ENCODE peak calls at places on chromosomes 5 and 9, in eight cellular contexts. O, U, H, T, J, G, Z and C are unnamed samples.

GRCh38 chr9:78745331-78745730 is 448.4 kb downstream of the PSAT1 start:
- DNase-seq in O (peak), U (peak), H (no peak), T (no peak), J (no peak), G (no peak), Z (no peak), C (no peak)

GRCh38 chr5:106288977-106289376 is 1381.8 kb downstream of the EFNA5 start:
- DNase-seq in O (no peak), U (peak), H (no peak), T (no peak), J (no peak), G (no peak), Z (no peak), C (no peak)

GRCh38 chr5:189976-190365 is 1.3 kb upstream of the LRRC14B start:
- DNase-seq in O (no peak), U (no peak), H (peak), T (peak), J (no peak), G (no peak), Z (no peak), C (peak)

GRCh38 chr5:10556893-10557746 is 6.8 kb upstream of the ANKRD33B start:
- DNase-seq in O (no peak), U (no peak), H (no peak), T (peak), J (no peak), G (no peak), Z (no peak), C (no peak)

GRCh38 chr5:150192462-150192861 is 2.6 kb downstream of the SLC6A7 start:
- DNase-seq in O (no peak), U (no peak), H (peak), T (no peak), J (no peak), G (no peak), Z (no peak), C (no peak)

GRCh38 chr9:4855861-4856260 is 63.1 kb downstream of the RCL1 start:
- DNase-seq in O (peak), U (peak), H (no peak), T (no peak), J (no peak), G (no peak), Z (no peak), C (no peak)

GRCh38 chr5:119275873-119276214 is 80.0 kb upstream of the TNFAIP8 start:
- DNase-seq in O (no peak), U (no peak), H (no peak), T (no peak), J (no peak), G (no peak), Z (peak), C (no peak)

GRCh38 chr5:116763987-116764866 is 189.6 kb upstream of the SEMA6A start:
- DNase-seq in O (no peak), U (peak), H (no peak), T (no peak), J (no peak), G (no peak), Z (no peak), C (peak)

GRCh38 chr9:78406933-78407332 is 110.0 kb downstream of the PSAT1 start:
- DNase-seq in O (no peak), U (peak), H (no peak), T (no peak), J (no peak), G (no peak), Z (no peak), C (no peak)

GRCh38 chr9:121259935-121260334 is 8.0 kb upstream of the GSN start:
- DNase-seq in O (no peak), U (no peak), H (no peak), T (no peak), J (no peak), G (no peak), Z (no peak), C (no peak)

GRCh38 chr9:136225748-136226679 is 19.6 kb downstream of the QSOX2 start:
- DNase-seq in O (peak), U (peak), H (peak), T (peak), J (peak), G (no peak), Z (peak), C (no peak)

GRCh38 chr5:55985181-55985580 is 9.6 kb downstream of the IL6ST start:
- DNase-seq in O (no peak), U (no peak), H (no peak), T (no peak), J (no peak), G (no peak), Z (no peak), C (no peak)

DNA sequence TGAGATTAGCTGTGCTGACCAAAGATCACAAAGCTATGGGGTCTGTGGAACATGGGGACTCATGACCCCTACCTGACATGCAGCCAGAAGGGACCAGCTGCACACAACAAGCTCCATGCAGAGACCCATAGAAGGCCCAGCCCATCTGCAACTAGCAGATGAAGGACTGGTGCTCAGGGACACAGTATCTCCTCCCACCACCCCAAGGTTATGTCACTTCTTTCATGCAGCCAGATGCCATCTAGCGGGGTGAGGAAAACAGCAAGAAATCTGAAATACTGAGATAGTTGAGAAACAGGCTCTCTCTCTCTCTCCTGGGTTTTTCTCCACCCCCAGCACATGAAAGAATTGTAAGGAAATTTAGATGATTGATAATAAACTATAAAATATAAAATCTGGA is 161.3 kb upstream of the DAPK1 start:
- DNase-seq in O (peak), U (no peak), H (no peak), T (no peak), J (no peak), G (no peak), Z (no peak), C (no peak)
- TF ChIP-seq CTCF in O (no peak), U (no peak), H (no peak), T (no peak), J (no peak), G (no peak), Z (peak), C (no peak)

DNA sequence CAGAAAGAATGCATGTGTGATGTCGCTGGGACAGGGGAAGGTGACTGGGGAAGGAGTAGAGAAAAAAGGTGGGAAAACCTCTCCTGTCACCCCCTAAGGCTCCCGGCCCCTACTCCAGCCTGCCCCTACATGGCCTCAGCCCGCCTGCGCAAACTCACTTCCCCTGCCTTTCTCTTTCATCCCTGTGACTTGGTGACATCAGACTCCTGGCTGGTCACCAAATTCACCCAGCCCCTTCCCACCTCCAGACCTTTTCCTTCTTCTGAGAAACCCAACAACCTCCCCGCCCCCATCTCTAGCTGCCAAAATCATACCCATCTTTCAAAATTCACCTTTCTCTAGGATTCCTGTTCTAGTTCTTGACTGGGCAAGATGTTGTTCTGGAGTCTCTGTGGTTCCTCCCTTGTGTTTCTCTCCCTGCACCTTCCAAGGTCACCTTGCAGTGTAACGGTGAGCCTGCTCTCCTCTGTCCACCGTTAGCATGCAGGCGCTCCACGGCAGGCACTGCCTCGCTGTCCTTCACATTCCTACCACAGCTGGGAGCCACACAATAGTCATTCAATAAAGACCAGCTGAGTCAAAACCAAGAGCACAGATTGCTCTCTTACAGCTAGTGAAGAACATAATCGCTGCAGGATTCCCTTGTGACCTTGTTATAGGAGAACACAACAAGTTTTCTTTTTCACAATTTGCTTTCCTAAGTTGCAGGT is 134.5 kb downstream of the FANCC start:
- DNase-seq in O (no peak), U (no peak), H (no peak), T (no peak), J (no peak), G (no peak), Z (no peak), C (no peak)
- TF ChIP-seq CTCF in O (no peak), U (peak), H (no peak), T (no peak), J (peak), G (peak), Z (no peak), C (no peak)

DNA sequence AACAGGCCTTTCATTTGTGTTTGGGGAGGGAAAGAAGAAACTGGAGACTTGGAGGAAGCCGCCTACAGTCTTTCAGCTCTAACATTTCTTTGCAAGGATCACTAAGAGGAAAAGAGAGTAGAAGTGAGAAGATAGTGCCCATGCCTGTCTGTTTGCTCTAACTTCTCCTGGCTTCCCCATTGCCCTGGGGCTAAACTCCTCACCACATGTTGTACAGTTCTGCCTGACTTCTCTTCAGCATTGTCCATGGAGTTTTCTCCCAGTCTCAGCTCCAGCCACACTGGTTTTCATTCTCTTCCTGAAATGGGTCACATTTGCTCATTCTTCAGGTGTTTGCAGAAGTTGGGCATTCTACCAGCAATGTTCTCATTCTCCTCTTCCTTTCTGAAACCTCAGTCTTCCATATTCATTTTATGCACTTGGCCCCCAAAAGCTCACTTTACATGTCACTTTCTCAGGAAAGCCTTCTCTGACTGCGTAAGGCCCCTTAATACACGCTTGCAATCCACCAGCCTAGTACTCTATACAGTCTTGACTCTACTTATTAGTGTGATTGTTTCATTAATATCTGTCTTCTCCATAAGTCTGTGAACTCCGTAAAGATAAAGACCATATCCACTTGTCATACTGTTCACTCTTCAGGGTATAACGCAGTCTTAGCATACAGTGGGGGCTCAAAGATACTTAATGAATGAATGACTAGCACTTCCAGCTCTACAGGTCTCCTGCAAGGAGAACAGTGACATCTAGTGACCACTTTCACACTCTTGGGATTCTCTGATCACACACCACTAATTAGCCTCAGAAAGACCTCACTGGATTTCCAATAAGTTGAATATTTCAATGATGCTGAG is 40.2 kb upstream of the TRIM32 start:
- DNase-seq in O (peak), U (peak), H (no peak), T (no peak), J (no peak), G (no peak), Z (peak), C (no peak)
- TF ChIP-seq CTCF in O (peak), U (peak), H (peak), T (no peak), J (peak), G (peak), Z (peak), C (peak)

DNA sequence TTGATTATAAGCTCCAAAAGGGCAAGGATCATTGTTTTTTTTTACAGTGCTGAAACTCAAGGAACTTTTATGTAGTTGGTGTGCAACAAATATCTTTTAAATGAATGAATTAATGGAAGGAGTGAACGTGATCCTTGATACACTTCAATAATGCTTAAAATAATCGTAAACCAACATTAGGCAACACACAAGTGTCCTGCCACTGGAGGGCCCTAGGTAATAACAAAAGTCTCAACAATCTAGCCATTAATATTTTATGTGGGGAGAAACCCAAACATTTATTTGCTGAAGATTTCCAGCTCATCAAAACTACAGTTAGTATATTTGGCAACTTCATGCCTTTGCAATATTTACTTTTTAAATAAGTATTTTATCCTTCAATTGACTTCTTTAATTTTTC is 309.0 kb upstream of the FBXL7 start:
- DNase-seq in O (no peak), U (no peak), H (no peak), T (no peak), J (no peak), G (no peak), Z (no peak), C (no peak)
- TF ChIP-seq CTCF in O (no peak), U (no peak), H (no peak), T (no peak), J (no peak), G (peak), Z (peak), C (peak)

GRCh38 chr5:88674262-88675158 is 208.5 kb downstream of the MEF2C start:
- DNase-seq in O (no peak), U (peak), H (peak), T (no peak), J (no peak), G (no peak), Z (peak), C (no peak)

GRCh38 chr5:88675159-88675757 is 207.7 kb downstream of the MEF2C start:
- DNase-seq in O (no peak), U (no peak), H (no peak), T (no peak), J (no peak), G (no peak), Z (peak), C (no peak)

GRCh38 chr5:88671808-88672499 is 211.0 kb downstream of the MEF2C start:
- DNase-seq in O (no peak), U (no peak), H (no peak), T (no peak), J (no peak), G (no peak), Z (no peak), C (no peak)

GRCh38 chr5:88671408-88671807 is 211.6 kb downstream of the MEF2C start:
- DNase-seq in O (no peak), U (no peak), H (no peak), T (no peak), J (no peak), G (no peak), Z (no peak), C (no peak)

GRCh38 chr5:88672644-88673493 is 210.1 kb downstream of the MEF2C start:
- DNase-seq in O (no peak), U (no peak), H (no peak), T (no peak), J (no peak), G (no peak), Z (no peak), C (no peak)
- TF ChIP-seq CTCF in O (no peak), U (no peak), H (no peak), T (no peak), J (no peak), G (no peak), Z (no peak), C (no peak)

GRCh38 chr9:113261917-113262671 is 13.3 kb downstream of the CDC26 start:
- DNase-seq in O (peak), U (no peak), H (no peak), T (no peak), J (no peak), G (no peak), Z (no peak), C (no peak)

GRCh38 chr9:113254991-113255390 is 20.4 kb downstream of the CDC26 start:
- DNase-seq in O (no peak), U (no peak), H (no peak), T (no peak), J (no peak), G (no peak), Z (no peak), C (no peak)

GRCh38 chr9:113255431-113255830 is 19.9 kb downstream of the CDC26 start:
- DNase-seq in O (no peak), U (no peak), H (no peak), T (peak), J (no peak), G (no peak), Z (no peak), C (no peak)

GRCh38 chr9:113258282-113258681 is 17.1 kb downstream of the CDC26 start:
- DNase-seq in O (no peak), U (no peak), H (no peak), T (no peak), J (no peak), G (no peak), Z (no peak), C (no peak)

GRCh38 chr9:113257863-113258262 is 17.5 kb downstream of the CDC26 start:
- DNase-seq in O (no peak), U (no peak), H (no peak), T (no peak), J (no peak), G (no peak), Z (no peak), C (no peak)
- TF ChIP-seq CTCF in O (no peak), U (no peak), H (no peak), T (no peak), J (no peak), G (no peak), Z (no peak), C (no peak)

DNA sequence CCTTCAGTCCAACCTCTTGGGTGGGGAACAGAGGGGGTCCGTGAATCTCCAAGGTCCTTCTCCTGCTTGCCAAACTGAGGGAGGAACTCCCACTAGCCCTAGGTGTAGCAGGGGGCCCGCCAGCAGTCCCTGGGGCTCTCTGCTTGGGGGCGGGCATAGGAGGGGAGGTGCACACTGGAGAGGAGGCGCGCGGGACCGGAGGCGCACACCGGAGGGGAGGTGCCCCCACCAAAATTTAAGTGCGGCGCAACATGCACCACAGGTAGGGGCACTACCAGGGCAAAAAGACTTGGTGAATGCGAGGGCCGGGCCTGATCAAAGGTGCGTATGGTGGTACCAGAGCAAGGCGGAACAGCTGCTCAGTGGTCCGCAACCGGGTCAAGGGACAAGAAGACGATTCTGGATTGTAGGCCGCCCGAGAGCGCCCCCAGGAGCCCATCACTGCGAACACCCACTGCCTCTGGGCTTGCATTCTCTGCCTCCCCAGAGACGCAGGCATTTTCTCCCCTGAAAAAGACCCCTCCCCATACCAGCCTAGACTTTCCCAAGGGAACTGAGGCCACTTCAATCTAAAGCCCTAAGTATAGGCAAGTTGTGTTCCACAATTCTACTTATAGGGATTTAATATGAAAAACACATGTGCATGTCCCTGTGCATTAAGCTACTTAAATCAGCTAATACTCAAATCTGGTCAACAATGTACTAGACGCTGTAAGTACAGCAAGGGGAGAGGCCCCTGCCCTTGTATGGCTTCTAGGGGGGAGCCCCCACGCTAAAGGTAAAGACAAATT is 50.6 kb downstream of the TGFBI start:
- DNase-seq in O (no peak), U (no peak), H (no peak), T (no peak), J (no peak), G (no peak), Z (peak), C (no peak)
- TF ChIP-seq CTCF in O (peak), U (peak), H (no peak), T (peak), J (no peak), G (no peak), Z (peak), C (no peak)